ENCODE peak calls at places on chromosome 5, in four cellular contexts. O is transverse colon, Y is kidney, D is sigmoid colon. W is an unnamed sample.

GRCh38 chr5:33146916-33147315 is 293.8 kb upstream of the TARS1 start:
- DNase-seq in D (no peak), O (no peak), Y (no peak), W (no peak)

GRCh38 chr5:135979510-135979909 is 24.7 kb upstream of the LECT2 start:
- DNase-seq in D (no peak), Y (no peak), O (no peak), W (no peak)

GRCh38 chr5:89268460-89268859 is 385.5 kb upstream of the MEF2C start:
- DNase-seq in O (peak), D (no peak), Y (no peak), W (no peak)

GRCh38 chr5:142432961-142433360 is 108.1 kb upstream of the SPRY4 start:
- DNase-seq in D (no peak), O (peak), Y (no peak), W (no peak)

GRCh38 chr5:80083115-80083890 is 48.2 kb downstream of the THBS4 start:
- DNase-seq in D (peak), O (no peak), Y (no peak), W (peak)

GRCh38 chr5:125401724-125402622 is 655.5 kb upstream of the ZNF608 start:
- DNase-seq in O (no peak), Y (no peak), D (no peak), W (no peak)

GRCh38 chr5:141876628-141877477 is 1.4 kb downstream of the PCDH1 start:
- DNase-seq in D (no peak), O (peak), Y (peak), W (peak)

GRCh38 chr5:133714161-133714915 is 102.0 kb upstream of the FSTL4 start:
- DNase-seq in O (no peak), Y (no peak), D (no peak), W (no peak)

GRCh38 chr5:13325765-13326164 is 618.7 kb downstream of the DNAH5 start:
- DNase-seq in Y (no peak), O (no peak), D (no peak), W (no peak)

GRCh38 chr5:101943784-101944183 is 352.3 kb downstream of the SLCO4C1 start:
- DNase-seq in D (no peak), Y (no peak), O (no peak), W (no peak)

GRCh38 chr5:137078171-137078665 is 420.9 kb downstream of the SPOCK1 start:
- DNase-seq in Y (no peak), D (no peak), O (no peak), W (peak)

GRCh38 chr5:164306662-164307061 is 801.2 kb downstream of the MAT2B start:
- DNase-seq in O (no peak), D (no peak), Y (no peak), W (no peak)

GRCh38 chr5:74356009-74356695 is 284.4 kb downstream of the ENC1 start:
- DNase-seq in Y (no peak), O (no peak), D (no peak), W (no peak)

GRCh38 chr5:141186897-141187512 is at the start of gene PCDHB9:
- DNase-seq in Y (no peak), D (no peak), O (no peak), W (no peak)

GRCh38 chr5:102865510-102866314 is 110.6 kb downstream of the PAM start:
- DNase-seq in Y (peak), O (peak), D (peak), W (peak)

GRCh38 chr5:4630031-4630430 is 510.1 kb upstream of the ADAMTS16 start:
- DNase-seq in O (no peak), Y (no peak), D (no peak), W (no peak)

GRCh38 chr5:153926201-153926600 is 112.5 kb downstream of the FAM114A2 start:
- DNase-seq in D (no peak), Y (no peak), O (no peak), W (no peak)

GRCh38 chr5:112534564-112534963 is 115.5 kb upstream of the EPB41L4A start:
- DNase-seq in O (no peak), Y (no peak), D (no peak), W (peak)

GRCh38 chr5:100706796-100707195 is 171.6 kb downstream of the FAM174A start:
- DNase-seq in Y (no peak), O (no peak), D (no peak), W (no peak)

GRCh38 chr5:59863777-59864176 is 29.7 kb downstream of the PDE4D start:
- DNase-seq in Y (no peak), O (no peak), D (no peak), W (no peak)

GRCh38 chr5:74122979-74123575 is 497.1 kb downstream of the ARHGEF28 start:
- DNase-seq in Y (no peak), O (no peak), D (no peak), W (no peak)

GRCh38 chr5:141326088-141326854 is 4.0 kb upstream of the PCDHGA1 start:
- DNase-seq in O (peak), Y (no peak), D (peak), W (peak)

GRCh38 chr5:13740471-13740870 is 204.0 kb downstream of the DNAH5 start:
- DNase-seq in Y (no peak), O (no peak), D (no peak), W (no peak)

GRCh38 chr5:172910828-172911627 is 48.2 kb upstream of the RPL26L1 start:
- DNase-seq in D (peak), Y (peak), O (peak), W (no peak)

GRCh38 chr5:57505640-57506039 is 23.0 kb upstream of the ACTBL2 start:
- DNase-seq in D (no peak), Y (no peak), O (no peak), W (no peak)

GRCh38 chr5:179228341-179229121 is 116.7 kb downstream of the ADAMTS2 start:
- DNase-seq in Y (peak), D (peak), O (peak), W (no peak)

GRCh38 chr5:149760700-149761187 is 30.6 kb downstream of the PPARGC1B start:
- DNase-seq in D (no peak), O (no peak), Y (peak), W (no peak)

GRCh38 chr5:67773439-67773988 is 442.0 kb upstream of the PIK3R1 start:
- DNase-seq in O (peak), Y (no peak), D (peak), W (peak)
- H3K27ac ChIP-seq in O (peak), Y (no peak), D (peak), W (peak)

GRCh38 chr5:151029179-151029855 is 8.9 kb downstream of the GPX3 start:
- DNase-seq in Y (no peak), D (no peak), O (no peak), W (no peak)

GRCh38 chr5:151028717-151029116 is 8.3 kb downstream of the GPX3 start:
- DNase-seq in D (peak), O (no peak), Y (no peak), W (no peak)

GRCh38 chr5:151026674-151027073 is 6.3 kb downstream of the GPX3 start:
- DNase-seq in D (peak), O (no peak), Y (no peak), W (no peak)

GRCh38 chr5:151029856-151030336 is 9.5 kb downstream of the GPX3 start:
- DNase-seq in D (peak), Y (no peak), O (no peak), W (no peak)

GRCh38 chr5:151027961-151028479 is 7.6 kb downstream of the GPX3 start:
- DNase-seq in D (peak), O (no peak), Y (no peak), W (no peak)
- H3K27ac ChIP-seq in D (no peak), O (no peak), Y (peak), W (no peak)

GRCh38 chr5:37776826-37777225 is 63.0 kb downstream of the GDNF start:
- DNase-seq in O (peak), D (peak), Y (no peak), W (no peak)
- H3K27ac ChIP-seq in O (peak), D (peak), Y (no peak), W (no peak)

GRCh38 chr5:168104811-168105481 is 186.5 kb upstream of the WWC1 start:
- DNase-seq in O (peak), Y (no peak), D (no peak), W (no peak)
- H3K27ac ChIP-seq in O (peak), Y (peak), D (no peak), W (peak)

GRCh38 chr5:144698454-144698853 is 527.8 kb downstream of the KCTD16 start:
- DNase-seq in O (no peak), Y (no peak), D (no peak), W (no peak)
- H3K27ac ChIP-seq in O (no peak), Y (no peak), D (no peak), W (no peak)

DNA sequence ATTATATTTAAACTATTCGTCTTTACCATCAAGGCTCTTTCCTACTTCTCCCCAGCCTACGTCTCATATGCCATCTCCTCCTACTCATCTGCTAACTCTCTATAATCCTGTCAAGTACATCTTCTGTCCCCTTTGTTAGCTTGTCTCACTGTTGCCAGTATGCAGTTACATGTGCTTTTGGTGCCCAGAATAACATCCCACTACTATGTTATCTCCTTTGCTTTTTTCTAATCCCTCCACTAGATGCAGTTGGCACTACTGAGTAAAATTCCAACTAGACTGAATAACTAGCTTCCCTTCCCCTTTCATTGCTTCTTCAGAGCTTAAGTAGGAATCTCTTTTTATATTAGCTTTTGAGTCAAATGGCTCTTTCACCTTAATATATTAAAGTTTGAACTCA is 3.0 kb upstream of the ARRDC3 start:
- DNase-seq in D (no peak), Y (no peak), O (no peak), W (no peak)
- H3K27ac ChIP-seq in D (no peak), Y (no peak), O (no peak), W (no peak)

GRCh38 chr5:56158331-56158960 is 74.7 kb downstream of the ANKRD55 start:
- DNase-seq in Y (no peak), D (no peak), O (no peak), W (no peak)
- H3K27ac ChIP-seq in Y (no peak), D (no peak), O (no peak), W (no peak)

GRCh38 chr5:76419597-76419996 is 16.5 kb downstream of the IQGAP2 start:
- DNase-seq in O (no peak), D (no peak), Y (no peak), W (no peak)

GRCh38 chr5:76422742-76423141 is 19.7 kb downstream of the IQGAP2 start:
- DNase-seq in D (no peak), Y (no peak), O (no peak), W (no peak)

GRCh38 chr5:76426391-76426802 is 23.3 kb downstream of the IQGAP2 start:
- DNase-seq in D (no peak), O (no peak), Y (no peak), W (no peak)

GRCh38 chr5:76425940-76426339 is 22.9 kb downstream of the IQGAP2 start:
- DNase-seq in Y (no peak), O (no peak), D (no peak), W (no peak)

GRCh38 chr5:76422175-76422574 is 19.1 kb downstream of the IQGAP2 start:
- DNase-seq in D (no peak), Y (no peak), O (no peak), W (no peak)
- H3K27ac ChIP-seq in D (no peak), Y (no peak), O (no peak), W (no peak)

GRCh38 chr5:932151-932627 is 39.5 kb downstream of the TRIP13 start:
- DNase-seq in O (no peak), D (peak), Y (no peak), W (no peak)
- H3K27ac ChIP-seq in O (peak), D (peak), Y (no peak), W (no peak)

GRCh38 chr5:132420706-132421272 is 51.3 kb downstream of the SLC22A5 start:
- DNase-seq in Y (no peak), D (no peak), O (no peak), W (no peak)
- H3K27ac ChIP-seq in Y (peak), D (peak), O (peak), W (peak)

W was measured in caudate nucleus.